ENCODE peak calls at places on chromosomes 1 and 21, in eight cellular contexts. C is AG08395, X is cardiac septum, J is sigmoid colon, I is T-helper 9 cell, E is H1, H is COR-L47, W is T-helper 1 cell. N is an unnamed sample.

GRCh38 chr1:114729782-114730181 is 13.2 kb upstream of the NRAS start:
- DNase-seq in C (no peak), X (no peak), J (no peak), I (no peak), E (no peak), H (no peak), W (no peak), N (no peak)

GRCh38 chr1:208242829-208243521 is 1.2 kb downstream of the PLXNA2 start:
- DNase-seq in C (no peak), X (peak), J (peak), I (no peak), E (peak), H (peak), W (no peak), N (no peak)

GRCh38 chr1:185257947-185258203 is 59.2 kb downstream of the IVNS1ABP start:
- DNase-seq in C (peak), X (no peak), J (no peak), I (no peak), E (no peak), H (no peak), W (no peak), N (no peak)

GRCh38 chr1:167515461-167515860 is 2.9 kb downstream of the CD247 start:
- DNase-seq in C (no peak), X (no peak), J (no peak), I (no peak), E (no peak), H (no peak), W (no peak), N (no peak)

GRCh38 chr1:162159515-162159914 is 90.0 kb downstream of the NOS1AP start:
- DNase-seq in C (no peak), X (no peak), J (no peak), I (no peak), E (no peak), H (peak), W (no peak), N (no peak)

GRCh38 chr1:13901041-13901440 is 201.1 kb downstream of the PRDM2 start:
- DNase-seq in C (no peak), X (no peak), J (no peak), I (no peak), E (no peak), H (peak), W (no peak), N (no peak)

GRCh38 chr1:58727363-58727762 is 27.5 kb upstream of the MYSM1 start:
- DNase-seq in C (peak), X (no peak), J (no peak), I (no peak), E (no peak), H (no peak), W (no peak), N (no peak)

GRCh38 chr1:56578664-56578962 is 750 bp downstream of the PLPP3 start:
- DNase-seq in C (no peak), X (no peak), J (no peak), I (no peak), E (no peak), H (no peak), W (no peak), N (no peak)

GRCh38 chr1:179127163-179127895 is 45.5 kb downstream of the TOR3A start:
- DNase-seq in C (peak), X (no peak), J (no peak), I (no peak), E (no peak), H (no peak), W (no peak), N (no peak)

GRCh38 chr1:10965621-10966226 is 46.7 kb upstream of the TARDBP start:
- DNase-seq in C (no peak), X (no peak), J (no peak), I (no peak), E (no peak), H (no peak), W (no peak), N (no peak)

GRCh38 chr1:145826030-145826429 is 2.0 kb downstream of the POLR3C start:
- DNase-seq in C (no peak), X (no peak), J (no peak), I (no peak), E (no peak), H (no peak), W (no peak), N (no peak)

GRCh38 chr1:118479351-118479750 is 294.3 kb upstream of the SPAG17 start:
- DNase-seq in C (no peak), X (no peak), J (no peak), I (no peak), E (no peak), H (peak), W (no peak), N (no peak)

GRCh38 chr1:216076751-216077150 is 346.5 kb downstream of the USH2A start:
- DNase-seq in C (no peak), X (no peak), J (no peak), I (no peak), E (no peak), H (no peak), W (no peak), N (no peak)

GRCh38 chr1:240611619-240612490 is at the start of gene GREM2:
- DNase-seq in C (peak), X (no peak), J (peak), I (peak), E (peak), H (peak), W (peak), N (peak)

GRCh38 chr1:180248731-180249681 is 18.9 kb downstream of the LHX4 start:
- DNase-seq in C (no peak), X (no peak), J (peak), I (no peak), E (peak), H (no peak), W (no peak), N (no peak)

GRCh38 chr1:231667883-231668506 is 41.4 kb downstream of the DISC1 start:
- DNase-seq in C (no peak), X (no peak), J (no peak), I (no peak), E (no peak), H (no peak), W (no peak), N (no peak)

GRCh38 chr1:78607334-78607927 is 12.8 kb upstream of the IFI44L start:
- DNase-seq in C (peak), X (no peak), J (no peak), I (no peak), E (no peak), H (no peak), W (no peak), N (no peak)

GRCh38 chr21:46122758-46123683 is 25.1 kb downstream of the COL6A2 start:
- DNase-seq in C (no peak), X (peak), J (peak), I (no peak), E (no peak), H (no peak), W (no peak), N (no peak)

GRCh38 chr21:28317177-28317950 is 675.3 kb downstream of the LTN1 start:
- DNase-seq in C (no peak), X (no peak), J (no peak), I (no peak), E (no peak), H (no peak), W (no peak), N (no peak)

GRCh38 chr1:229661022-229661877 is 35.2 kb downstream of the URB2 start:
- DNase-seq in C (peak), X (peak), J (peak), I (peak), E (peak), H (peak), W (peak), N (peak)

GRCh38 chr1:107794571-107794970 is 170.4 kb downstream of the VAV3 start:
- DNase-seq in C (no peak), X (no peak), J (no peak), I (no peak), E (no peak), H (no peak), W (no peak), N (no peak)

GRCh38 chr1:152747831-152748230 is 10.0 kb upstream of the KPRP start:
- DNase-seq in C (no peak), X (no peak), J (no peak), I (no peak), E (no peak), H (no peak), W (no peak), N (no peak)

GRCh38 chr1:70583522-70583921 is 172.5 kb downstream of the CTH start:
- DNase-seq in C (no peak), X (no peak), J (no peak), I (no peak), E (no peak), H (no peak), W (no peak), N (no peak)

GRCh38 chr21:35084869-35085268 is 35.8 kb upstream of the RUNX1 start:
- DNase-seq in C (peak), X (no peak), J (no peak), I (no peak), E (no peak), H (no peak), W (no peak), N (no peak)

GRCh38 chr1:67298762-67299161 is 8.9 kb upstream of the IL12RB2 start:
- DNase-seq in C (no peak), X (no peak), J (no peak), I (no peak), E (no peak), H (no peak), W (no peak), N (no peak)

GRCh38 chr1:110135268-110136065 is 14.8 kb upstream of the SLC6A17 start:
- DNase-seq in C (no peak), X (no peak), J (no peak), I (no peak), E (no peak), H (peak), W (no peak), N (no peak)

GRCh38 chr1:9061949-9062555 is 7.4 kb downstream of the SLC2A5 start:
- DNase-seq in C (no peak), X (peak), J (no peak), I (no peak), E (no peak), H (no peak), W (no peak), N (no peak)

GRCh38 chr1:116311756-116312691 is 61.0 kb upstream of the ATP1A1 start:
- DNase-seq in C (no peak), X (no peak), J (no peak), I (no peak), E (no peak), H (peak), W (no peak), N (no peak)

GRCh38 chr1:86757272-86757984 is 53.1 kb downstream of the SH3GLB1 start:
- DNase-seq in C (peak), X (no peak), J (peak), I (no peak), E (no peak), H (no peak), W (no peak), N (no peak)

GRCh38 chr1:21906173-21907078 is 30.7 kb downstream of the HSPG2 start:
- DNase-seq in C (peak), X (peak), J (peak), I (no peak), E (no peak), H (no peak), W (no peak), N (no peak)